ENCODE peak calls at places on chromosomes 1 and 21, in eight cellular contexts. M, U, T, H, Z, N, Y and S are unnamed samples.

GRCh38 chr1:22122273-22123070 is 20.4 kb downstream of the WNT4 start:
- DNase-seq in H (no peak), U (no peak), M (no peak), T (no peak), N (no peak), Z (no peak), Y (no peak), S (no peak)

GRCh38 chr1:234398849-234399381 is 25.7 kb downstream of the COA6 start:
- DNase-seq in Z (no peak), N (no peak), Y (no peak), T (no peak), M (no peak), H (peak), U (no peak), S (peak)

GRCh38 chr1:246291141-246291540 is 215.9 kb downstream of the SMYD3 start:
- DNase-seq in Z (no peak), U (no peak), H (no peak), Y (no peak), M (peak), T (no peak), N (no peak), S (no peak)

GRCh38 chr1:238409947-238410346 is 519.2 kb upstream of the ZP4 start:
- DNase-seq in N (no peak), Y (no peak), Z (no peak), H (peak), T (no peak), U (no peak), M (no peak), S (peak)

GRCh38 chr1:93079685-93080141 is 630 bp downstream of the MTF2 start:
- DNase-seq in U (peak), Z (no peak), N (no peak), Y (peak), M (no peak), H (peak), T (no peak), S (no peak)

GRCh38 chr1:155981266-155982088 is 3.1 kb upstream of the ARHGEF2 start:
- DNase-seq in N (no peak), T (no peak), U (no peak), H (peak), Y (no peak), M (no peak), Z (peak), S (peak)

GRCh38 chr1:21793104-21793503 is 10.2 kb upstream of the USP48 start:
- DNase-seq in Z (no peak), Y (no peak), N (no peak), T (no peak), H (no peak), U (no peak), M (no peak), S (no peak)

GRCh38 chr1:192086643-192087042 is 71.6 kb upstream of the RGS18 start:
- DNase-seq in M (no peak), H (no peak), Z (no peak), N (no peak), Y (no peak), U (no peak), T (no peak), S (no peak)

GRCh38 chr1:219184337-219184736 is 10.7 kb downstream of the LYPLAL1 start:
- DNase-seq in H (no peak), U (no peak), N (no peak), T (no peak), Y (no peak), M (no peak), Z (no peak), S (no peak)

GRCh38 chr1:39919545-39919944 is 17.8 kb upstream of the MYCL start:
- DNase-seq in N (no peak), M (no peak), T (peak), Z (peak), Y (no peak), H (peak), U (peak), S (peak)

GRCh38 chr21:46347791-46348381 is 23.9 kb downstream of the PCNT start:
- DNase-seq in Z (no peak), Y (no peak), M (no peak), H (peak), U (no peak), N (no peak), T (no peak), S (peak)

GRCh38 chr21:38310619-38311018 is 53.8 kb downstream of the KCNJ15 start:
- DNase-seq in H (peak), M (no peak), U (no peak), N (no peak), Z (no peak), T (no peak), Y (no peak), S (peak)

GRCh38 chr21:44805226-44805625 is 3.6 kb upstream of the UBE2G2 start:
- DNase-seq in Z (no peak), Y (no peak), T (no peak), U (no peak), M (no peak), N (no peak), H (no peak), S (no peak)

GRCh38 chr21:17769049-17769845 is 49.9 kb downstream of the C21orf91 start:
- DNase-seq in U (no peak), Y (no peak), Z (no peak), T (peak), M (no peak), N (no peak), H (no peak), S (no peak)

GRCh38 chr1:206005761-206006160 is 2.6 kb upstream of the RAB7B start:
- DNase-seq in M (no peak), T (no peak), Y (no peak), N (no peak), U (no peak), Z (no peak), H (no peak), S (no peak)

GRCh38 chr1:29638281-29638680 is 402.0 kb downstream of the PTPRU start:
- DNase-seq in M (no peak), H (no peak), U (no peak), Y (no peak), Z (no peak), N (no peak), T (no peak), S (no peak)

GRCh38 chr1:24096737-24097103 is 15.2 kb downstream of the MYOM3 start:
- DNase-seq in U (no peak), H (no peak), Y (no peak), T (no peak), M (no peak), N (no peak), Z (no peak), S (no peak)

GRCh38 chr1:61255324-61255703 is 173.0 kb downstream of the NFIA start:
- DNase-seq in Y (no peak), H (no peak), N (no peak), M (no peak), T (no peak), Z (no peak), U (no peak), S (no peak)

DNA sequence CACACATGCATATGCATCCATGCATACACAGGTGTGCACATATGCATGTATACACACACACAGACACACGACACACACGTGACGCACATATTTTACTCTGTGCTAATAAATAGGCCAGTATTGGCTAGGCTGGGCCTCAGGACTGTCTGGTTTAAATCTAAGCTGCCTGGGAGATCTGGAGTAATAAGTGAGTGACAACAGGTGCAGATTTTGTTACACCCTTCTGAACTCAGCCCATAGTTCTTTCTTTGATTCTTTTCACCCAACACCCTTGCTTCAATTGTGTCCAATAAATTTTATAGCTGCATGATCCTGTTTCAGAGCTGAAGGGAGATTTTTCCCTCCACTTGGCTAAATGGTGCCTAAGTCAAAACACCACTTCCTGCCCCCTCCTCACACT is 132.8 kb downstream of the FGGY start:
- DNase-seq in H (no peak), T (no peak), Z (no peak), Y (no peak), M (no peak), N (no peak), U (no peak), S (no peak)
- H3K4me3 ChIP-seq in H (no peak), T (no peak), Z (no peak), Y (no peak), M (no peak), N (no peak), U (no peak), S (no peak)

GRCh38 chr1:62333431-62333830 is 14.2 kb upstream of the KANK4 start:
- DNase-seq in Y (no peak), U (no peak), M (no peak), H (no peak), Z (no peak), T (no peak), N (no peak), S (peak)

GRCh38 chr1:62325076-62325475 is 5.8 kb upstream of the KANK4 start:
- DNase-seq in Y (no peak), M (no peak), U (no peak), T (no peak), Z (no peak), H (peak), N (no peak), S (peak)

GRCh38 chr1:62325696-62326095 is 6.5 kb upstream of the KANK4 start:
- DNase-seq in M (no peak), U (no peak), H (peak), Z (no peak), N (no peak), Y (no peak), T (no peak), S (peak)

DNA sequence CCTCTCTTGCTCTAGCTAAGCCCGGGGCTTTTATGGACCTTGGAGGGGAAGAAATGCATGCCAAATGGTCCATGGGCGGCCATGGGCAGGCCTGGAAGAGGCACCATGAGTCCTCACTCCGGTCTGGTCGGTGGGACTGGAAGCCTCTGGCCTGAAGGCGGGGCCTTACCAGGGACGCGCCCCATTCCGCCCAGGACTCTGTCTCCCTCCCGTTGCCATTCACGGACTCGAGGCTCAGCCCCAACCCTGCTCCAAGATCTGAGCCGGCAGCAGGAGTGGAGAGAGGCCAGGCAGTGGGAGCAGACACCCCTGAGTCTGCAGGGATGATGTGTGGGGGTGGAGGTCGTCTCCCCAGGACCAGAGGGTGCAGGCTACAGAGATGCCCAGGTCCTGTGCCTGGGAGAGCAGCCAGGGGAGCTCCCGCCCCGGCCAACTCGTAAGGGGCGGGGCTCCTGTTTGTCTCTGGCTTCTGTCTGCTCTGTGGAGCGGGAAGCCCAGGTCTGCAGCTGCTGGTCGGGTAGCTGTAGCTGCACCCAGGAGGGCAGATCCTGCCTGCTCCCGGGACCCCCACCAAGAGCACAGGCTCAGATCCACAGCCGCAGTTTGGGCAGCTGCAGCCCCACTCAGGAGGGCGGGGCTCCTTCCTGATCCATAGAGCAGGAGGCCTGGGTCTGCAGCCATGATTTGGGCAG is 8.3 kb upstream of the KANK4 start:
- DNase-seq in Z (no peak), T (no peak), U (no peak), N (no peak), H (no peak), M (no peak), Y (no peak), S (no peak)
- H3K4me3 ChIP-seq in Z (no peak), T (no peak), U (no peak), N (no peak), H (no peak), M (no peak), Y (no peak), S (no peak)

GRCh38 chr1:202578001-202578500 is 132.2 kb downstream of the SYT2 start:
- DNase-seq in Z (no peak), M (peak), Y (no peak), N (no peak), H (peak), U (no peak), T (no peak), S (peak)

GRCh38 chr1:202578565-202578964 is 131.7 kb downstream of the SYT2 start:
- DNase-seq in H (no peak), Y (no peak), N (no peak), Z (no peak), M (no peak), T (no peak), U (no peak), S (peak)

GRCh38 chr1:202576816-202577215 is 133.4 kb downstream of the SYT2 start:
- DNase-seq in N (no peak), M (peak), H (peak), Y (no peak), U (no peak), Z (no peak), T (no peak), S (peak)

GRCh38 chr1:202575906-202576653 is 134.2 kb downstream of the SYT2 start:
- DNase-seq in N (no peak), T (no peak), M (no peak), Y (no peak), H (peak), Z (no peak), U (no peak), S (peak)

DNA sequence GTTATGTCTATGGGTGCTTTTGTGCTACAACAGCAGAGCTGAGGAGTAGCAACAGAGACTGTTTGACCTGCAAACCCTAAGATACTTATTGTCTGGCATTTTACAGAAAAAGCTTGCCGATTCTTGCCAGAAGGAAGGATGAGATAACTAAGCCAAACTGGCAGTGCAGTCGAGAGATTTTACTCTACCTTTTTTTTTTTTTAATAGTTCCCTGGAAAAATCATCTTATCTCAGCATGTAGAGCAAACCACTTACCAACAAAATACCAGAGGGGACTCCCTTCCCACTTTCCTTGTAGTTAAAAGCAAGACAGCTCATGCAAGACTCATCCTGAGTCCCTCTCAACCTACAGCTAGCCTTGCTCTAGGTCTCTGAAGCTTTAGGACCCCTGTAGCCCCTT is 132.9 kb downstream of the SYT2 start:
- DNase-seq in H (peak), T (no peak), N (no peak), Y (no peak), U (no peak), M (no peak), Z (no peak), S (peak)
- H3K4me3 ChIP-seq in H (no peak), T (no peak), N (no peak), Y (no peak), U (no peak), M (no peak), Z (no peak), S (no peak)

GRCh38 chr1:248324468-248324867 is at the start of gene OR2M7:
- DNase-seq in U (no peak), M (no peak), N (no peak), Y (no peak), Z (no peak), H (no peak), T (no peak), S (no peak)
- H3K4me3 ChIP-seq in U (no peak), M (no peak), N (no peak), Y (no peak), Z (no peak), H (no peak), T (no peak), S (no peak)

DNA sequence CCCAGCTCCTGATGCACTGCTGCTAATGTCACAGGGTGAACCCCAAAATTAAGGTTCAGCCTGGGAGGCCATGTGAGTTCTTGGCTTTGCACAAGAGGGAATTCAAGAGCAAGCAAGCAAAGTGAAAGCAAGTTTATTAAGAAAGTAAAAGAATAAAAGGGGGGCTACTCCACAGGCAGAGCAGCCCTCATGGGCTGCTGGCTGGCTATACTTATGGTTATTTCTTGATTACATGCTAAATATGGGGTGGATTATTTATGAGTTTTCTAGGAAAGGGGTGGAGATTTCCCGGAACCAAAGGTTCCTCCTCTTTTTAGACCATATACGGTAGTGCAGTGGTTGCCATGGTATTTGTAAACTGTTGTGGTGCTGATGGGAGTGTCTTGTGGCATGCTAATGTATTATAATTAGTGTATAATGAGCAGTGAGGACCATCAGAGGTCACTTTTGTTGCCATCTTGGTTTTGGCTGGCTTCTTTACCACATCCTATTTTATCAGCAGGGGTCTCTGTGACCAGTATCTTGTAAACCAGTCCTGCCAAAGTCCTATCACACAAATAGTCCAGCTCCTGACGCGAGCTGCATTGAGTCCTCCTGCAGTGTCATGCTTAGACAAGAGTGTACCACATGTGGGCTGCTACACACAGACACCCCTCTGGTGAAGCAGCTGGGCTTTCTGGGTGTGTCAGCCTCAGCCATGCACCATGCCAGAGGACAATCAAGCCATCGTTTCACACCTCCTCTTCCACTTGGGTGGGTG is 46.4 kb upstream of the CSF1 start:
- DNase-seq in Y (no peak), T (no peak), U (no peak), H (peak), M (peak), N (no peak), Z (no peak), S (peak)
- H3K4me3 ChIP-seq in Y (no peak), T (no peak), U (no peak), H (peak), M (no peak), N (no peak), Z (no peak), S (no peak)

GRCh38 chr1:150763631-150764223 is 1.9 kb downstream of the CTSS start:
- DNase-seq in T (no peak), Z (no peak), Y (no peak), M (no peak), H (peak), U (no peak), N (no peak), S (no peak)

GRCh38 chr1:150762559-150762958 is 3.0 kb downstream of the CTSS start:
- DNase-seq in N (no peak), H (no peak), T (no peak), U (no peak), M (no peak), Z (no peak), Y (no peak), S (no peak)

GRCh38 chr1:150765229-150765976 is at the start of gene CTSS:
- DNase-seq in H (peak), N (no peak), T (no peak), Z (peak), M (peak), U (peak), Y (no peak), S (no peak)

GRCh38 chr1:150763018-150763417 is 2.6 kb downstream of the CTSS start:
- DNase-seq in Z (no peak), Y (no peak), T (no peak), U (no peak), N (no peak), M (no peak), H (no peak), S (no peak)

GRCh38 chr1:150764617-150765090 is 924 bp downstream of the CTSS start:
- DNase-seq in Z (no peak), Y (no peak), U (no peak), H (peak), N (no peak), M (peak), T (no peak), S (peak)
- H3K4me3 ChIP-seq in Z (peak), Y (peak), U (peak), H (no peak), N (peak), M (no peak), T (no peak), S (no peak)

GRCh38 chr1:27961646-27962221 is 2.0 kb downstream of the XKR8 start:
- DNase-seq in T (no peak), M (no peak), U (no peak), H (no peak), Z (no peak), N (no peak), Y (no peak), S (no peak)
- H3K4me3 ChIP-seq in T (no peak), M (no peak), U (no peak), H (peak), Z (peak), N (no peak), Y (no peak), S (no peak)

GRCh38 chr1:153544453-153545066 is 1.0 kb downstream of the S100A4 start:
- DNase-seq in N (no peak), Z (no peak), M (no peak), Y (peak), T (no peak), U (no peak), H (no peak), S (no peak)

GRCh38 chr1:153546796-153547559 is 1.4 kb upstream of the S100A4 start:
- DNase-seq in N (no peak), Y (peak), M (no peak), Z (no peak), T (no peak), H (no peak), U (no peak), S (no peak)

GRCh38 chr1:153545067-153546055 is at the start of gene S100A4:
- DNase-seq in U (peak), T (peak), Z (peak), H (peak), Y (peak), M (peak), N (peak), S (peak)

GRCh38 chr1:153547560-153548551 is 1.2 kb downstream of the S100A3 start:
- DNase-seq in M (no peak), Z (no peak), N (no peak), H (no peak), T (no peak), U (no peak), Y (peak), S (no peak)

GRCh38 chr1:153546371-153546770 is 765 bp upstream of the S100A4 start:
- DNase-seq in Y (peak), H (no peak), Z (no peak), U (no peak), T (no peak), M (no peak), N (no peak), S (no peak)
- H3K4me3 ChIP-seq in Y (no peak), H (peak), Z (peak), U (no peak), T (no peak), M (peak), N (peak), S (no peak)

DNA sequence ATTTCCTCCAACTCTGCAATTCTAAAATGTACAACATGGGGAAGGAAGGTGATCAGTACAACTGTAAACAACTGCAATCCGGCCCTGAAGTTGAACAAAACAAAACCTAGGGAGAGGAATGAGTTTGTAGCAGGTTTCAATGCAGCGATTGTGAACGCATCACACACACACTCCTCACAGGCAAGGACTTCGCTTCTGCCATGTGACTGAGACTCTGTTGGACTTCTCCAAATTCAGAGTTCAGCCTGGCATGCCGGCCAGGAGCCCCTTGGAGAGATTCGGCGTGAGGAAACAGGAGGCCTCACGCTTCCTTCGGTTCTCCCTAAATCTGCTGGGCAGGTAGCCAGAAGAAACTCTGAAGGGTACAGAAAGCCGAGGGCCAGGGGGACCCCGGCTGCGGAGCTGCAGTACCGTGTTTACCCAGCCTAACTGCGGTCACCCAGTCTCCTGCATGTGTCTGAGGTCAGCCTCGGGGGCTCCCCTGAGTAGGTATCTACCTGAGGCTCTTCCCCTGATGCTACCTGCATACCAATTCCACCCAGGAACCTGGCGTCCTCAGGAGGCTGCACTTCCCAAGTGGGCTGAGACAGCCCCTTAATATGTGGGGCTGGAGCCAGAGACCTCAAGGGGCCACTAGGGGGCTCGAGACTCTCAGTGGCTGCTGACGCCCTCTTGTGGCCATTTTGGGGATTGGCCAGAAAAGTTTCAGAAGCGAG is 2.9 kb upstream of the ANXA9 start:
- DNase-seq in T (peak), Y (peak), Z (peak), U (peak), H (peak), M (peak), N (no peak), S (peak)
- H3K4me3 ChIP-seq in T (no peak), Y (peak), Z (peak), U (peak), H (no peak), M (no peak), N (peak), S (no peak)